ENCODE peak calls at places on chromosomes 1 and 21, in four cellular contexts. F is small intestine, W is mammary epithelial cell, A is H9. D is an unnamed sample. For H3K27me3, the result is how much of the 10 kb centered on the place peaks cover.

GRCh38 chr1:151639466-151639865 is 27.6 kb downstream of the SNX27 start:
- DNase-seq in F (peak), W (peak), A (no peak), D (no peak)

GRCh38 chr1:66413139-66413755 is 120.7 kb upstream of the SGIP1 start:
- DNase-seq in F (no peak), W (no peak), A (no peak), D (no peak)

GRCh38 chr1:248686815-248687214 is 15.8 kb downstream of the OR14I1 start:
- DNase-seq in F (peak), W (no peak), A (no peak), D (no peak)

GRCh38 chr1:232965124-232965911 is 14.9 kb downstream of the NTPCR start:
- DNase-seq in F (no peak), W (no peak), A (no peak), D (no peak)

GRCh38 chr1:151828931-151829330 is 2.7 kb downstream of the RORC start:
- DNase-seq in F (no peak), W (peak), A (peak), D (peak)

GRCh38 chr21:29303301-29303700 is 4.6 kb downstream of the BACH1 start:
- DNase-seq in F (no peak), W (no peak), A (no peak), D (no peak)

GRCh38 chr1:21492171-21492625 is 17.0 kb upstream of the ALPL start:
- DNase-seq in F (no peak), W (no peak), A (no peak), D (no peak)

GRCh38 chr21:45365608-45366241 is 39.2 kb upstream of the COL18A1 start:
- DNase-seq in F (no peak), W (no peak), A (peak), D (no peak)

GRCh38 chr1:56061824-56062223 is 517.5 kb downstream of the PLPP3 start:
- DNase-seq in F (no peak), W (peak), A (no peak), D (no peak)

GRCh38 chr1:31943546-31944184 is 5.5 kb upstream of the PTP4A2 start:
- DNase-seq in F (peak), W (no peak), A (no peak), D (no peak)

GRCh38 chr1:17561561-17561985 is 22.1 kb downstream of the ARHGEF10L start:
- DNase-seq in F (no peak), W (no peak), A (no peak), D (peak)

GRCh38 chr1:26739251-26739914 is 43.6 kb downstream of the ARID1A start:
- DNase-seq in F (no peak), W (no peak), A (no peak), D (no peak)

GRCh38 chr1:10379101-10379620 is 19.7 kb upstream of the PGD start:
- DNase-seq in F (no peak), W (no peak), A (no peak), D (no peak)

GRCh38 chr1:108708726-108709660 is 3.7 kb upstream of the FNDC7 start:
- DNase-seq in F (peak), W (peak), A (peak), D (no peak)

GRCh38 chr1:36710008-36710407 is 227.3 kb upstream of the CSF3R start:
- DNase-seq in F (no peak), W (no peak), A (no peak), D (no peak)

GRCh38 chr1:28132110-28132897 is 43.9 kb upstream of the EYA3 start:
- DNase-seq in F (no peak), W (no peak), A (no peak), D (no peak)

GRCh38 chr1:209810783-209811182 is 4.8 kb upstream of the IRF6 start:
- DNase-seq in F (no peak), W (no peak), A (no peak), D (no peak)

GRCh38 chr1:17636612-17637011 is 97.1 kb downstream of the ARHGEF10L start:
- DNase-seq in F (no peak), W (peak), A (no peak), D (no peak)

GRCh38 chr1:181038399-181038873 is 4.7 kb downstream of the MR1 start:
- DNase-seq in F (peak), W (peak), A (peak), D (peak)

GRCh38 chr21:17454315-17455027 is 58.4 kb upstream of the CXADR start:
- DNase-seq in F (no peak), W (peak), A (peak), D (no peak)

GRCh38 chr1:99682291-99682751 is 36.4 kb downstream of the PALMD start:
- DNase-seq in F (no peak), W (peak), A (no peak), D (no peak)
- H3K27me3 ChIP-seq in F (under half), W (under half), A (under half), D (under half)

GRCh38 chr1:197933647-197934046 is 16.5 kb downstream of the LHX9 start:
- DNase-seq in F (no peak), W (no peak), A (no peak), D (no peak)

GRCh38 chr1:197927908-197928665 is 10.9 kb downstream of the LHX9 start:
- DNase-seq in F (no peak), W (no peak), A (no peak), D (no peak)

GRCh38 chr1:197928849-197929336 is 11.7 kb downstream of the LHX9 start:
- DNase-seq in F (no peak), W (no peak), A (peak), D (no peak)

GRCh38 chr1:197933016-197933415 is 15.8 kb downstream of the LHX9 start:
- DNase-seq in F (no peak), W (no peak), A (no peak), D (no peak)
- H3K27me3 ChIP-seq in F (under half), W (under half), A (under half), D (under half)

DNA sequence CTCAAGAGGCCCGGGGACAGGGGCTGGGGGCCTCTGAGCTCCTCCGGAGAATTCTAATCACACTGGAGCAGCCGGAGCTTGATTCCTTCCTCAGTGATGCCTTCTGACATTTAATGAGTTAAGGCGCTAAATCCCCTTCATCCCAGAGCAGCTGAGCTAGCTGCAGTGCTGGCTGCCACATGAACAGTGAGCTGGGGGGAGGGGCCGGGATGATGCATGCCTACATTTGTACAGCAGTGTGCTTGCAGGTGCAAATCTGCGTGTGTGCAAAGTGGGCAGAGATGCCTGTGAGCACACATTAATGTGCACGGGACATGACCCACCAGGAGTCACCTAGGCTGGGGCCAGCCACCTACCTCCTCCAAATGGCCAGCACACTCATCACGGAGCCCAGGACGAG is 34.4 kb downstream of the CDCA8 start:
- DNase-seq in F (no peak), W (no peak), A (no peak), D (no peak)
- H3K27me3 ChIP-seq in F (under half), W (under half), A (under half), D (under half)

DNA sequence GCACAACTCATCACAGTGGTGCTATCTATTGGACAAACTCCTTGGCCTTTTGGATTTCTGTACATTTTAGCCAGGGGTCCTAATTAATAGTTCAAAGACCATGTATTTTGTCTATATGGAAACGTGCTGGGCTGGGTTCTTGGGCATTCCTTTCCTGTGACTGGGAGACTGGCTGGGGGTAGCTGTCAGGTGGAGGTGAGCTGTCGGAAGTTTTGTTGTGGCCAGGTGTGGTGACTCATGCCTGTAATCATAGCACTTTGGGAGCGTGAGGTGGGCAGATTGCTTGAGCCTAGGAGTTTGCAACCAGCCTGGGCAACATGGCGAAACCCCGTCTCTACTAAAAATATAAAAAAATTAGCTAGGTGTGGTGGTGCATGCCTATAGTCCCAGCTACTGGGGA is 392.4 kb downstream of the RPS6KC1 start:
- DNase-seq in F (no peak), W (peak), A (no peak), D (no peak)
- H3K27me3 ChIP-seq in F (under half), W (under half), A (under half), D (under half)

GRCh38 chr1:37753473-37754321 is 11.2 kb downstream of the EPHA10 start:
- DNase-seq in F (no peak), W (no peak), A (no peak), D (no peak)

GRCh38 chr1:37746806-37747205 is 18.1 kb downstream of the EPHA10 start:
- DNase-seq in F (no peak), W (no peak), A (no peak), D (no peak)

GRCh38 chr1:37752213-37752582 is 12.7 kb downstream of the EPHA10 start:
- DNase-seq in F (no peak), W (no peak), A (no peak), D (no peak)

GRCh38 chr1:37752583-37753471 is 12.1 kb downstream of the EPHA10 start:
- DNase-seq in F (peak), W (no peak), A (peak), D (peak)

DNA sequence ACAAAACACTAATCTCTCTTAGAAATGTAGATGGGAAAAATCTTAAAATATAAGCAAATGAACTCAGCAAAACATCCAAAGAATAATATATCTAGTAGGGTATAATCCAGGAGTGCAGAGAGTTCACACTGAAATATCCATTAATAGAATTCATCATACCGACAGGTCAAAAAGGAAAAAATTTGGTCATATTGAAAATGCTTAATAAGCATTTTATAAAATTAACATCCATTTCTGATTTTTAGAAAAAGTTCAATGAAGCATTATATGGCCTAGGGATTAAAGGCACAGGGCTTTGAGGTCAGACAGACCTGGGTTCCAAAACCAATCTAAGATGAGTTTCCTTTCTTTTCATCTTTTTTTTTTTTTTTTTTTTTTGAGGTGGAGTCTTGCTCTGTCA is 16.4 kb downstream of the EPHA10 start:
- DNase-seq in F (no peak), W (no peak), A (no peak), D (no peak)
- H3K27me3 ChIP-seq in F (under half), W (under half), A (under half), D (under half)

D was measured in stomach.